ENCODE peak calls at places on chromosomes 2 and 18, in five cellular contexts. Y is K562, J is A549, U is HepG2, S is GM12878. K is an unnamed sample.

GRCh38 chr18:22026362-22026761 is 143.0 kb upstream of the GATA6 start:
- DNase-seq in Y (no peak), J (no peak), U (no peak), S (no peak), K (no peak)

GRCh38 chr2:168336786-168337388 is 89.5 kb upstream of the STK39 start:
- DNase-seq in Y (no peak), J (peak), U (peak), S (no peak), K (peak)

GRCh38 chr2:111198701-111199100 is 78.0 kb downstream of the BCL2L11 start:
- DNase-seq in Y (no peak), J (no peak), U (no peak), S (no peak), K (no peak)

GRCh38 chr2:11681722-11682589 is 12.0 kb upstream of the NTSR2 start:
- DNase-seq in Y (peak), J (peak), U (peak), S (no peak), K (peak)

GRCh38 chr2:179805001-179805400 is 56.4 kb downstream of the ZNF385B start:
- DNase-seq in Y (no peak), J (no peak), U (no peak), S (no peak), K (no peak)

GRCh38 chr2:4002841-4003403 is 299.5 kb downstream of the DCDC2C start:
- DNase-seq in Y (no peak), J (no peak), U (no peak), S (no peak), K (no peak)

GRCh38 chr2:68837164-68837860 is 33.9 kb downstream of the BMP10 start:
- DNase-seq in Y (peak), J (peak), U (peak), S (peak), K (peak)

GRCh38 chr2:99545066-99545465 is 55.2 kb upstream of the REV1 start:
- DNase-seq in Y (no peak), J (no peak), U (no peak), S (no peak), K (peak)

GRCh38 chr2:223723954-223724411 is 113.4 kb downstream of the AP1S3 start:
- DNase-seq in Y (no peak), J (peak), U (no peak), S (no peak), K (peak)

GRCh38 chr18:22817844-22818243 is 115.3 kb upstream of the RBBP8 start:
- DNase-seq in Y (no peak), J (no peak), U (no peak), S (no peak), K (no peak)

GRCh38 chr2:240640939-240641338 is 15.7 kb downstream of the GPR35 start:
- DNase-seq in Y (peak), J (peak), U (peak), S (no peak), K (peak)

GRCh38 chr2:130832296-130832940 is 4.3 kb upstream of the ARHGEF4 start:
- DNase-seq in Y (no peak), J (no peak), U (no peak), S (no peak), K (no peak)

GRCh38 chr2:231931481-231931915 is 5.3 kb upstream of the NPPC start:
- DNase-seq in Y (no peak), J (no peak), U (no peak), S (no peak), K (no peak)

GRCh38 chr2:126527836-126528490 is 128.0 kb upstream of the GYPC start:
- DNase-seq in Y (peak), J (peak), U (peak), S (peak), K (peak)

GRCh38 chr2:53610260-53610659 is 157.3 kb upstream of the CHAC2 start:
- DNase-seq in Y (no peak), J (no peak), U (no peak), S (no peak), K (no peak)

DNA sequence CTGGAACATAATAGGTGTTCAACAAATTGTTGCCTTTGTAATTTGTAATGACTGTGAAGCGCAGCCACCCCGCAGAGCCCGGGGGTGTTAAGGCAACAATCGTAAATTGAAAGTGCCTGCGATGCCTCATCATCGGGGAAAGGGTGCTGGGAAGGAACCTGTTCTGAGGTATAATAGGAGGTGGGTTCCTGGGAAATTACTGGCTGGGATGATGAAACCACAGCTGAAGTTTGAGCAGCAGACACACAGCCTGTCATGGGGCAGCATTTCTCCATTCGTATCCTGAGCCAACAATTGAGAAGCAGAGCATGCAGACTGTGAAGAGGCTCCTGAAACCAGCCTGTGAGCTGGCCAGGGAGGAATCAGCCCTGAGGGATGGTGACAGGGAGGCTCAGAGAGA is 404.0 kb upstream of the MYT1L start:
- DNase-seq in Y (no peak), J (no peak), U (no peak), S (no peak), K (no peak)
- TF ChIP-seq JUNB in Y (no peak), J (no peak), U (no peak), S (no peak), K (no peak)

GRCh38 chr2:160427629-160428424 is 65.8 kb downstream of the RBMS1 start:
- DNase-seq in Y (no peak), J (no peak), U (no peak), S (no peak), K (no peak)
- H3K27ac ChIP-seq in Y (no peak), J (peak), U (no peak), S (no peak), K (no peak)

GRCh38 chr2:225735844-225736243 is 336.3 kb downstream of the NYAP2 start:
- DNase-seq in Y (no peak), J (peak), U (no peak), S (no peak), K (no peak)
- TF ChIP-seq REST in Y (no peak), J (no peak), U (no peak), S (no peak), K (no peak)

GRCh38 chr18:46211816-46212215 is 107.6 kb downstream of the HAUS1 start:
- DNase-seq in Y (no peak), J (no peak), U (no peak), S (no peak), K (no peak)
- TF ChIP-seq JUNB in Y (no peak), J (no peak), U (no peak), S (peak), K (no peak)

GRCh38 chr2:63853527-63854310 is 12.0 kb downstream of the UGP2 start:
- DNase-seq in Y (no peak), J (no peak), U (peak), S (no peak), K (peak)

GRCh38 chr2:63851912-63852311 is 10.2 kb downstream of the UGP2 start:
- DNase-seq in Y (no peak), J (no peak), U (no peak), S (no peak), K (no peak)

GRCh38 chr2:63850650-63851049 is 9.0 kb downstream of the UGP2 start:
- DNase-seq in Y (no peak), J (no peak), U (no peak), S (no peak), K (no peak)

GRCh38 chr2:63849381-63850203 is 7.9 kb downstream of the UGP2 start:
- DNase-seq in Y (no peak), J (no peak), U (no peak), S (no peak), K (peak)

GRCh38 chr2:63850204-63850571 is 8.5 kb downstream of the UGP2 start:
- DNase-seq in Y (no peak), J (no peak), U (no peak), S (no peak), K (no peak)
- H3K27ac ChIP-seq in Y (no peak), J (no peak), U (no peak), S (no peak), K (peak)

GRCh38 chr2:238228700-238229099 is 11.1 kb downstream of the HES6 start:
- DNase-seq in Y (no peak), J (no peak), U (no peak), S (no peak), K (no peak)
- TF ChIP-seq REST in Y (no peak), J (no peak), U (no peak), S (no peak), K (no peak)